ENCODE peak calls at places on chromosomes 2 and 18, in ten cellular contexts. N is spleen, P is progenitor cell of endocrine pancreas, H is AG09309, J is fibroblast of mammary gland, X is OCI-LY7, U is GM23338, M is heart left ventricle, O is pancreas, F is glutamatergic neuron. L is an unnamed sample.

GRCh38 chr2:202687276-202687675 is 52.5 kb downstream of the FAM117B start:
- DNase-seq in U (no peak), M (no peak), P (no peak), N (no peak), F (no peak), X (no peak), J (peak), H (no peak), O (no peak), L (no peak)

GRCh38 chr2:105143467-105144127 is 97.9 kb upstream of the GPR45 start:
- DNase-seq in N (peak), P (peak), X (no peak), F (peak), U (peak), M (no peak), J (no peak), H (no peak), O (peak), L (no peak)

GRCh38 chr18:3970929-3971328 is 484.2 kb downstream of the DLGAP1 start:
- DNase-seq in M (no peak), P (no peak), F (no peak), O (no peak), J (no peak), N (no peak), H (no peak), U (peak), X (peak), L (no peak)

GRCh38 chr2:187220100-187220499 is 228.0 kb downstream of the CALCRL start:
- DNase-seq in O (no peak), X (no peak), N (no peak), P (no peak), J (no peak), U (no peak), H (no peak), F (no peak), M (no peak), L (no peak)

GRCh38 chr2:85695691-85696668 is 1.8 kb downstream of the GNLY start:
- DNase-seq in F (no peak), H (no peak), N (no peak), U (no peak), J (no peak), M (no peak), X (no peak), P (no peak), O (no peak), L (no peak)

GRCh38 chr18:72452328-72452727 is 91.8 kb downstream of the CBLN2 start:
- DNase-seq in F (no peak), X (no peak), H (no peak), J (no peak), M (no peak), U (no peak), N (no peak), P (no peak), O (no peak), L (no peak)

GRCh38 chr2:1080984-1081383 is 130.3 kb downstream of the SNTG2 start:
- DNase-seq in N (no peak), U (no peak), F (no peak), O (no peak), H (no peak), M (no peak), J (no peak), P (no peak), X (no peak), L (no peak)

GRCh38 chr2:224220581-224221255 is 181.2 kb downstream of the FAM124B start:
- DNase-seq in M (no peak), O (no peak), J (peak), N (no peak), F (no peak), H (peak), P (no peak), U (no peak), X (no peak), L (no peak)

GRCh38 chr18:47985837-47986236 is 55.4 kb upstream of the SMAD2 start:
- DNase-seq in M (no peak), N (no peak), F (no peak), H (no peak), X (no peak), P (no peak), J (no peak), O (no peak), U (no peak), L (no peak)

GRCh38 chr2:36376992-36377738 is 21.6 kb downstream of the CRIM1 start:
- DNase-seq in H (no peak), N (no peak), J (no peak), U (peak), P (no peak), F (no peak), O (no peak), X (no peak), M (no peak), L (no peak)

GRCh38 chr2:215454519-215454918 is 18.7 kb upstream of the FN1 start:
- DNase-seq in F (no peak), J (peak), U (peak), N (no peak), P (no peak), H (no peak), M (no peak), O (no peak), X (peak), L (no peak)

GRCh38 chr2:147937744-147938349 is 82.7 kb downstream of the ORC4 start:
- DNase-seq in M (no peak), N (no peak), X (peak), P (no peak), F (no peak), H (no peak), J (peak), O (no peak), U (peak), L (no peak)

GRCh38 chr2:138095336-138095735 is 131.1 kb downstream of the HNMT start:
- DNase-seq in U (no peak), J (no peak), M (no peak), H (no peak), P (no peak), O (no peak), X (no peak), F (no peak), N (no peak), L (no peak)

GRCh38 chr2:164794432-164795231 is 47.0 kb downstream of the COBLL1 start:
- DNase-seq in N (no peak), X (no peak), O (no peak), H (no peak), F (no peak), U (no peak), P (no peak), J (no peak), M (no peak), L (no peak)

GRCh38 chr2:70371753-70372152 is 69.9 kb upstream of the FAM136A start:
- DNase-seq in J (peak), O (no peak), H (no peak), N (no peak), M (no peak), P (no peak), F (no peak), X (no peak), U (no peak), L (no peak)

GRCh38 chr2:152183381-152184073 is 8.0 kb upstream of the STAM2 start:
- DNase-seq in O (no peak), M (no peak), P (no peak), U (peak), N (no peak), H (no peak), F (no peak), J (no peak), X (no peak), L (no peak)

GRCh38 chr2:170747921-170748320 is 22.3 kb upstream of the ERICH2 start:
- DNase-seq in X (no peak), J (peak), P (no peak), M (no peak), O (no peak), F (no peak), N (no peak), H (no peak), U (no peak), L (no peak)

GRCh38 chr2:240601061-240601830 is 14.7 kb downstream of the CAPN10 start:
- DNase-seq in F (no peak), X (no peak), M (peak), N (peak), U (no peak), P (no peak), J (no peak), H (no peak), O (no peak), L (no peak)

GRCh38 chr2:41698787-41699422 is 348.9 kb upstream of the PKDCC start:
- DNase-seq in N (no peak), M (peak), O (no peak), U (peak), J (peak), H (no peak), F (peak), P (peak), X (peak), L (no peak)
- TF ChIP-seq CTCF in N (no peak), M (peak), O (peak), U (peak), J (peak), H (peak), F (peak), P (peak), X (peak), L (peak)

DNA sequence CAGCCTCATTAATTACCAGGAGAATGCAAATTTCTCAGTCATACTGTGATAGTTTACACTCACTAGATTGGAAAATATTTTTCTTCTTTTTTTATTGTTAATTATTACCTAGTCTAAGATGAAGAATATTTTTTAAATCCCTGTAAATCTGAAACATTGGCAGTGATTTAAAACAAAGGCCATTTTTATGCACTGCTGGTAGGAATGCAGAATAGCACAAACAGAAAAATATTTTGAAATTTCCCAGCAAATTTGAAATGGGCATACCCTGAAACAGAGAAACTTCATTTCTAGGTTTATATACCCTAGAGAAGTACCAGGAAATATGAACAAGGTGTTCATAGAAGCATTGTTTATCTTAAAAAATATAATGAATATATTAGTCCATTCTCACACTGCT is 31.0 kb downstream of the DYNAP start:
- DNase-seq in J (no peak), U (no peak), H (no peak), F (no peak), N (no peak), P (no peak), M (no peak), O (no peak), X (no peak), L (no peak)
- TF ChIP-seq CTCF in J (peak), U (no peak), H (no peak), F (peak), N (no peak), P (peak), M (no peak), O (no peak), X (no peak), L (no peak)

GRCh38 chr2:238339814-238340213 is 19.5 kb downstream of the TRAF3IP1 start:
- DNase-seq in O (no peak), P (no peak), M (no peak), N (no peak), F (no peak), H (no peak), X (no peak), U (no peak), J (no peak), L (no peak)
- TF ChIP-seq CTCF in O (no peak), P (no peak), M (no peak), N (no peak), F (no peak), H (no peak), X (peak), U (peak), J (no peak), L (no peak)

DNA sequence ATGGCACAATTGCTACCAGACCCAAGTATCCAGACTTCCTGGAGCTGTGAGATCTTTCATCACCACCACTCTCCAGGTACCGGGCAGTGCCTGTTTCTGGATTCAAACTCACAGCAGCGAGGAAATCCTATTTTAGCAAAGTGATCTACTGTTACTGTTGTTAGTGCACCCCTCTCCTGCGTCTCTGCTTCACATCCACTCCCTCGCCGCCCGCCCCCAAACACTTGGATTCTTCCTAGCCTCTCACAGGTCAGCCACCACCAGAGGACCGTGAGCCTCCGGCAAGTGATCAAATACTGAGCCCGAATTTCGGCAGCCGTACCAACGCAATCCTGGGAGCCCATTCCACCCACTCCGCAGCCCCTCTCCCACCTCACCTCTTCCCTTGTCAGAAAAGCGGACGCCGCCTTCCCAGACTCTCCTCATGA is 519 bp downstream of the METTL4 start:
- DNase-seq in H (no peak), J (peak), U (peak), N (peak), F (peak), O (peak), P (peak), M (peak), X (peak), L (no peak)
- TF ChIP-seq CTCF in H (peak), J (peak), U (no peak), N (no peak), F (no peak), O (no peak), P (no peak), M (no peak), X (no peak), L (peak)

GRCh38 chr2:120908314-120908975 is 172.8 kb downstream of the GLI2 start:
- DNase-seq in M (no peak), P (no peak), U (no peak), X (no peak), O (peak), N (no peak), H (no peak), F (no peak), J (no peak), L (no peak)

GRCh38 chr2:120909102-120909501 is 173.4 kb downstream of the GLI2 start:
- DNase-seq in J (no peak), O (no peak), M (no peak), H (no peak), X (no peak), F (no peak), P (no peak), U (no peak), N (no peak), L (no peak)

GRCh38 chr2:120905824-120906571 is 170.3 kb downstream of the GLI2 start:
- DNase-seq in P (no peak), F (no peak), X (no peak), O (peak), N (no peak), U (no peak), H (no peak), J (no peak), M (no peak), L (no peak)

GRCh38 chr2:120906914-120907313 is 171.2 kb downstream of the GLI2 start:
- DNase-seq in N (no peak), J (no peak), M (no peak), P (no peak), F (no peak), U (no peak), H (no peak), X (no peak), O (peak), L (no peak)

DNA sequence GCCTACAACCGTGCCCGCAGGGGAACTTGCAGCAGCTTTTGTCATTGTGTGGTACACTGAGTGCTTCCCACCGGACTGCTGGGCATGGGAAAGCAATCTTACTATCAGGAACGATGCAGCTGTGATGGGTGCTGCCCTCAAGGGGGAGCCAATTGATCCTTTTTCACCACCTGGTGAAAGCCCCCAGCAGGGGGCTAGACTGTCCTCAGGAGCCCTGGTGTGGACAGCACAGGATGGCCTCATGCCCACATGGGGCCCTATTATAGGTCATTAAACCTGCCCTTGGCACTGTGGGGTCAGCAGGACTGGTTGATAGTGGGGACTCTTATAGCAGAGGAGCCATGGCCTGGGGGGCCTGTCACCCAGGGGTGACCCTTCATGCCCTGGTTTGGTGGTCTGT is 172.2 kb downstream of the GLI2 start:
- DNase-seq in X (no peak), O (no peak), P (no peak), H (no peak), N (no peak), F (no peak), M (no peak), J (no peak), U (no peak), L (no peak)
- TF ChIP-seq CTCF in X (peak), O (no peak), P (peak), H (peak), N (no peak), F (peak), M (no peak), J (peak), U (peak), L (no peak)

GRCh38 chr2:177029501-177029900 is 183.1 kb upstream of the HNRNPA3 start:
- DNase-seq in N (no peak), M (no peak), X (peak), U (peak), J (no peak), O (no peak), F (no peak), P (no peak), H (no peak), L (no peak)
- TF ChIP-seq CTCF in N (no peak), M (no peak), X (peak), U (peak), J (no peak), O (no peak), F (no peak), P (peak), H (no peak), L (no peak)

GRCh38 chr2:20452551-20452950 is 5.7 kb downstream of the RHOB start:
- DNase-seq in M (no peak), P (no peak), F (no peak), U (peak), X (no peak), H (no peak), O (no peak), J (peak), N (peak), L (no peak)
- TF ChIP-seq CTCF in M (no peak), P (no peak), F (no peak), U (peak), X (no peak), H (peak), O (no peak), J (peak), N (no peak), L (no peak)

DNA sequence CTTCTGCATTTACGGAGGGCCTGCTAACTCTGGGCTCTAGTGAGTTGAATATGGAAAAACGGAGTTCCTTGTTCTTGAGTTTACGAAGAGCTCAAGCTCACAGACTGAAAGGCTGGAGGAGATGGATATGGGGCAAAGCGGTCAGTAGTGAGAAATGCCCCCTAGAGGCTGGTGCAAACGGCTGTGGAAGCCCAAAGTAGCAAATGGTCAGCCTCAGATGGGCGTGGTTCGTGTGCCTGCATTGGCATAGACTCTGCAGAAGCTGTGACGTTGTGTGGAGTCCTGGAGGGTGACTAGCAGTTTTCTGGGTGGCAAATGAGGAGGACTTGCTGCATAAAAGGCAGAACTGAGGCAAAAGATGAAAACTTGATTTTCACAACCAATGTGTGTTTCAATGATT is 93.6 kb upstream of the TWIST2 start:
- DNase-seq in P (no peak), J (peak), X (no peak), F (no peak), U (peak), H (no peak), N (no peak), M (no peak), O (no peak), L (no peak)
- TF ChIP-seq CTCF in P (peak), J (peak), X (peak), F (no peak), U (peak), H (peak), N (no peak), M (no peak), O (no peak), L (no peak)

GRCh38 chr2:95287806-95288205 is 9.3 kb upstream of the KCNIP3 start:
- DNase-seq in X (no peak), O (no peak), N (no peak), M (no peak), H (no peak), P (no peak), J (no peak), U (no peak), F (no peak), L (no peak)

GRCh38 chr2:95292623-95293260 is 4.4 kb upstream of the KCNIP3 start:
- DNase-seq in X (no peak), J (no peak), F (no peak), H (no peak), N (no peak), O (no peak), U (no peak), P (no peak), M (no peak), L (no peak)

GRCh38 chr2:95287336-95287735 is 9.8 kb upstream of the KCNIP3 start:
- DNase-seq in F (no peak), N (no peak), X (no peak), H (no peak), P (no peak), J (no peak), U (no peak), M (no peak), O (peak), L (no peak)

GRCh38 chr2:95291222-95291621 is 5.9 kb upstream of the KCNIP3 start:
- DNase-seq in H (no peak), F (no peak), X (no peak), U (no peak), J (no peak), P (no peak), N (no peak), O (no peak), M (no peak), L (no peak)

DNA sequence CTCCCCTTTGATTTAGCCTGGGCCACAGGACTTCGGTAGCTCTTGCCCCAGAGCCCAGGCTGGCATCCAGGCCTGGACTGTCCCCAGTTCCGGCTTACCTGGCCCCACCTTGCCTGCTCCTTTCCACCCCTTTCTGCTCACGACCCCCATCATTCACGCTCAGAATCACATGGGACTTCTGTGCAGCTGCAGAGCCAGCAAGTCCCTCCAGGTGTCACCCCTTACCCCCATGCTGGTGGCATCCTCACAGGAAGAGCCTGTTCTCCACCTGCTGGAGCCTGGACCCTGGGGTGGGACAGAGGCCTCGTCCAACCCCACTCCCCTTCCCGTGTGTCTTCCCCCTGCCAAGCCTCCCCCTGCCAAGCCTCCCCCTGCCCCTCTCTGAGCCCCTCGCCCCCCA is 7.9 kb upstream of the KCNIP3 start:
- DNase-seq in O (no peak), X (no peak), N (no peak), F (no peak), P (no peak), M (no peak), J (no peak), U (peak), H (no peak), L (no peak)
- TF ChIP-seq CTCF in O (no peak), X (no peak), N (no peak), F (no peak), P (peak), M (no peak), J (no peak), U (peak), H (no peak), L (no peak)

DNA sequence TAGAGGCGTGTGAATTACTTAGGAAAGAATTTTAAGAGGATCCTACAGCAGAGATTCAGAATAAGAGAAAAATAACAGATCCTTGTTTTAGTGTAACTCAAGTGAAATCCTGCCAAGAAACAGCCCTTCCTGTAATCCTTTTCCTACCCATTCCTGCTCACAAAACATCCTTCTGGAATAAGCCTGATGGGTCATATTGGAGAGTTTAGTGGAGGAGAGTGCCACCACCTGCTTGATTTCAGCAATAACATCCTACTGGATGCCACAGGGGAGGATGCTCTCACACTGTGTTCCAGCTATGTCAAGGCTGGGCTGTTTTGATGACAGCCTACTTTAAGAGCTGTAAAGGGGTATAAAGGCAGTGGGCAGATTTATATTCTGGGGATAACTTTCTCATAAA is 54.8 kb upstream of the CCDC178 start:
- DNase-seq in P (peak), U (peak), H (no peak), J (peak), M (no peak), O (no peak), F (peak), N (no peak), X (peak), L (no peak)
- TF ChIP-seq CTCF in P (peak), U (peak), H (no peak), J (peak), M (no peak), O (peak), F (peak), N (no peak), X (peak), L (no peak)